ENCODE peak calls at places on chromosomes 5 and 9, in seven cellular contexts. T is stimulated activated CD4-positive, alpha-beta T cell treated with anti-CD3 and anti-CD28 coated beads, Interleukin-2, amount 100 ng/mL, for 48 hours; I is SW 1271; N is SK-N-SH; J is left ventricle myocardium inferior; V is SJSA1; R is ELR. B is an unnamed sample.

GRCh38 chr9:133824106-133824801 is 86.1 kb upstream of the SARDH start:
- DNase-seq in J (no peak), V (no peak), R (no peak), N (no peak), T (no peak), I (no peak), B (no peak)

GRCh38 chr5:136269978-136270377 is 77.0 kb upstream of the SMIM32 start:
- DNase-seq in J (no peak), T (no peak), I (no peak), N (no peak), V (no peak), R (no peak), B (no peak)

GRCh38 chr9:83932001-83932400 is 10.8 kb upstream of the KIF27 start:
- DNase-seq in J (no peak), N (no peak), V (no peak), R (peak), T (no peak), I (no peak), B (no peak)

GRCh38 chr5:71658916-71659661 is 60.0 kb upstream of the CARTPT start:
- DNase-seq in T (no peak), J (no peak), R (peak), N (no peak), V (no peak), I (no peak), B (no peak)

GRCh38 chr9:125949247-125949646 is 202.1 kb downstream of the PBX3 start:
- DNase-seq in R (no peak), T (no peak), N (no peak), I (no peak), J (no peak), V (no peak), B (no peak)

GRCh38 chr9:347667-348292 is 133.1 kb downstream of the DOCK8 start:
- DNase-seq in J (no peak), N (peak), R (peak), I (no peak), T (no peak), V (no peak), B (no peak)

GRCh38 chr5:133773247-133774202 is 161.2 kb upstream of the FSTL4 start:
- DNase-seq in J (no peak), T (no peak), R (no peak), I (no peak), V (no peak), N (no peak), B (no peak)

GRCh38 chr5:12920527-12920926 is 1016.3 kb upstream of the CTNND2 start:
- DNase-seq in R (peak), I (no peak), J (no peak), V (no peak), N (no peak), T (no peak), B (no peak)

GRCh38 chr5:154611341-154611767 is 133.3 kb upstream of the HAND1 start:
- DNase-seq in J (no peak), N (no peak), R (peak), T (no peak), I (no peak), V (no peak), B (no peak)

GRCh38 chr5:53480474-53481353 is at the start of gene FST:
- DNase-seq in N (peak), I (no peak), T (no peak), V (peak), J (peak), R (peak), B (no peak)

GRCh38 chr5:22928821-22929482 is 75.8 kb upstream of the CDH12 start:
- DNase-seq in V (no peak), N (no peak), J (no peak), T (no peak), I (no peak), R (no peak), B (no peak)

GRCh38 chr5:113005454-113005853 is 28.9 kb downstream of the DCP2 start:
- DNase-seq in R (no peak), J (no peak), V (no peak), N (no peak), I (no peak), T (no peak), B (no peak)

GRCh38 chr5:61635271-61635670 is 303.2 kb downstream of the ZSWIM6 start:
- DNase-seq in T (no peak), R (no peak), J (no peak), I (no peak), N (no peak), V (no peak), B (no peak)